ENCODE peak calls at places on chromosomes 11 and 22, in six cellular contexts. G is BE2C; D is HAP-1; U is stimulated activated CD4-positive, alpha-beta T cell treated with anti-CD3 and anti-CD28 coated beads, TNF-alpha, amount 100 ng/mL, for 1 hour; S is midbrain; Q is WTC11. N is an unnamed sample.

GRCh38 chr11:114079406-114080072 is 20.0 kb downstream of the ZBTB16 start:
- DNase-seq in Q (no peak), D (no peak), G (no peak), S (no peak), U (no peak), N (peak)

GRCh38 chr11:1437500-1437899 is 47.8 kb downstream of the BRSK2 start:
- DNase-seq in G (peak), U (no peak), Q (no peak), S (no peak), D (no peak), N (peak)

GRCh38 chr11:71383461-71383860 is 64.7 kb downstream of the DHCR7 start:
- DNase-seq in D (no peak), G (no peak), Q (no peak), S (no peak), U (no peak), N (peak)

GRCh38 chr22:40628354-40629042 is 8.0 kb downstream of the MRTFA start:
- DNase-seq in S (no peak), Q (no peak), D (no peak), G (no peak), U (no peak), N (no peak)

GRCh38 chr11:12526789-12527188 is 147.4 kb upstream of the TEAD1 start:
- DNase-seq in G (peak), D (no peak), Q (no peak), U (no peak), S (no peak), N (no peak)

GRCh38 chr11:72174299-72175070 is 17.5 kb upstream of the FOLR1 start:
- DNase-seq in Q (no peak), S (no peak), G (no peak), D (no peak), U (no peak), N (no peak)

GRCh38 chr11:118672865-118673264 is 6.6 kb downstream of the TREH start:
- DNase-seq in U (no peak), G (no peak), D (no peak), S (no peak), Q (no peak), N (no peak)

GRCh38 chr11:47239889-47240288 is 8.7 kb downstream of the ACP2 start:
- DNase-seq in U (no peak), G (no peak), D (no peak), Q (no peak), S (no peak), N (no peak)

GRCh38 chr22:39953101-39953500 is 7.1 kb upstream of the TMA7B start:
- DNase-seq in Q (no peak), G (no peak), S (no peak), U (no peak), D (no peak), N (no peak)

GRCh38 chr11:106398396-106399074 is 321.1 kb downstream of the AASDHPPT start:
- DNase-seq in G (no peak), U (no peak), Q (no peak), D (no peak), S (no peak), N (peak)

GRCh38 chr22:41021039-41021654 is 70.0 kb downstream of the RBX1 start:
- DNase-seq in D (peak), Q (peak), U (no peak), S (no peak), G (peak), N (peak)

GRCh38 chr11:27873664-27874063 is 173.4 kb upstream of the BDNF start:
- DNase-seq in U (no peak), S (no peak), G (no peak), D (no peak), Q (no peak), N (no peak)

GRCh38 chr11:66834943-66835342 is 8.3 kb upstream of the RCE1 start:
- DNase-seq in U (no peak), G (no peak), D (no peak), S (no peak), Q (no peak), N (peak)

GRCh38 chr11:46846510-46846830 is 390 bp upstream of the CKAP5 start:
- DNase-seq in G (no peak), U (no peak), Q (no peak), S (no peak), D (no peak), N (no peak)

GRCh38 chr11:102840018-102840417 is 3.4 kb downstream of the MMP3 start:
- DNase-seq in D (no peak), Q (no peak), S (no peak), U (no peak), G (no peak), N (no peak)

GRCh38 chr11:117511981-117512448 is 184.4 kb downstream of the CEP164 start:
- DNase-seq in Q (no peak), U (no peak), G (peak), S (no peak), D (no peak), N (no peak)

GRCh38 chr11:134907636-134908035 is 495.6 kb upstream of the B3GAT1 start:
- DNase-seq in Q (no peak), U (no peak), S (no peak), G (no peak), D (no peak), N (no peak)

GRCh38 chr11:86923993-86924766 is 31.0 kb downstream of the FZD4 start:
- DNase-seq in U (no peak), G (no peak), D (no peak), Q (peak), S (no peak), N (peak)

GRCh38 chr22:39665661-39666431 is 95.3 kb downstream of the CACNA1I start:
- DNase-seq in G (no peak), S (no peak), Q (no peak), U (no peak), D (no peak), N (no peak)

GRCh38 chr22:36221799-36222751 is 17.3 kb downstream of the APOL2 start:
- DNase-seq in Q (peak), D (peak), U (peak), G (peak), S (peak), N (peak)

GRCh38 chr22:37639070-37639760 is at the start of gene SH3BP1:
- DNase-seq in S (no peak), Q (peak), G (peak), U (no peak), D (peak), N (peak)

GRCh38 chr11:64791781-64792291 is 11.2 kb downstream of the MAP4K2 start:
- DNase-seq in G (no peak), S (no peak), U (no peak), D (no peak), Q (no peak), N (no peak)

GRCh38 chr22:45064313-45065268 is 54.8 kb upstream of the PHF21B start:
- DNase-seq in S (no peak), D (no peak), U (no peak), G (no peak), Q (no peak), N (no peak)

GRCh38 chr11:12137005-12137690 is 26.8 kb downstream of the MICAL2 start:
- DNase-seq in S (no peak), Q (no peak), G (no peak), U (no peak), D (no peak), N (no peak)

GRCh38 chr11:102438311-102439062 is 14.1 kb downstream of the TMEM123 start:
- DNase-seq in S (no peak), Q (peak), D (no peak), U (no peak), G (no peak), N (no peak)

GRCh38 chr11:125724125-125724524 is 22.0 kb upstream of the PATE1 start:
- DNase-seq in S (no peak), Q (no peak), D (no peak), U (no peak), G (no peak), N (no peak)

GRCh38 chr11:61111786-61112517 is 9.7 kb downstream of the CD5 start:
- DNase-seq in D (no peak), Q (no peak), U (no peak), G (no peak), S (no peak), N (no peak)

GRCh38 chr11:35087648-35088047 is 51.3 kb upstream of the CD44 start:
- DNase-seq in Q (no peak), G (no peak), D (no peak), S (no peak), U (no peak), N (no peak)

GRCh38 chr11:124050770-124051169 is 9.6 kb upstream of the OR10G7 start:
- DNase-seq in Q (no peak), D (no peak), G (no peak), U (no peak), S (no peak), N (no peak)

GRCh38 chr22:33922268-33922667 is 2.0 kb upstream of the LARGE1 start:
- DNase-seq in U (no peak), S (peak), G (peak), Q (peak), D (peak), N (peak)

GRCh38 chr11:65785329-65786007 is 1.4 kb upstream of the OVOL1 start:
- DNase-seq in S (no peak), U (no peak), D (no peak), Q (no peak), G (no peak), N (no peak)

GRCh38 chr11:13663631-13664071 is 4.8 kb upstream of the FAR1 start:
- DNase-seq in D (no peak), U (no peak), G (no peak), S (no peak), Q (no peak), N (no peak)

N was measured in islet precursor cell.